ENCODE peak calls at places on chromosomes 16 and 17, in seven cellular contexts. V, W, E, J, H, S and M are unnamed samples.

GRCh38 chr16:53052519-53053501 is at the start of gene CHD9NB:
- DNase-seq in V (no peak), W (no peak), E (no peak), J (peak), H (peak), S (peak), M (peak)

GRCh38 chr17:71437176-71437575 is 683.6 kb upstream of the SOX9 start:
- DNase-seq in V (no peak), W (no peak), E (no peak), J (peak), H (peak), S (no peak), M (no peak)

GRCh38 chr17:6603746-6604325 is 36.7 kb downstream of the KIAA0753 start:
- DNase-seq in V (no peak), W (no peak), E (no peak), J (no peak), H (peak), S (peak), M (no peak)

GRCh38 chr17:74343526-74344284 is 17.7 kb downstream of the KIF19 start:
- DNase-seq in V (no peak), W (no peak), E (no peak), J (no peak), H (no peak), S (no peak), M (no peak)

GRCh38 chr17:46974086-46974485 is 5.0 kb downstream of the RPRML start:
- DNase-seq in V (no peak), W (no peak), E (no peak), J (no peak), H (no peak), S (no peak), M (no peak)

GRCh38 chr16:67339453-67339852 is 12.8 kb downstream of the LRRC36 start:
- DNase-seq in V (no peak), W (peak), E (no peak), J (no peak), H (peak), S (peak), M (no peak)

GRCh38 chr16:17149904-17150483 is 320.8 kb downstream of the XYLT1 start:
- DNase-seq in V (no peak), W (peak), E (no peak), J (no peak), H (no peak), S (no peak), M (no peak)

GRCh38 chr17:44627513-44627912 is 28.8 kb upstream of the MEIOC start:
- DNase-seq in V (no peak), W (no peak), E (peak), J (no peak), H (no peak), S (no peak), M (no peak)

GRCh38 chr17:53316073-53316472 is 506.7 kb upstream of the KIF2B start:
- DNase-seq in V (no peak), W (no peak), E (no peak), J (no peak), H (no peak), S (no peak), M (no peak)

GRCh38 chr17:72427761-72428109 is 306.9 kb downstream of the SOX9 start:
- DNase-seq in V (no peak), W (no peak), E (no peak), J (no peak), H (no peak), S (no peak), M (no peak)

GRCh38 chr17:19392303-19392702 is 5.3 kb upstream of the MFAP4 start:
- DNase-seq in V (no peak), W (no peak), E (no peak), J (no peak), H (no peak), S (no peak), M (no peak)

GRCh38 chr17:19897108-19897854 is 29.5 kb upstream of the ULK2 start:
- DNase-seq in V (no peak), W (no peak), E (no peak), J (no peak), H (no peak), S (no peak), M (no peak)

GRCh38 chr17:27807567-27808470 is 7.5 kb upstream of the NOS2 start:
- DNase-seq in V (peak), W (no peak), E (no peak), J (no peak), H (no peak), S (no peak), M (no peak)

GRCh38 chr17:44769647-44770084 is 10.9 kb downstream of the ADAM11 start:
- DNase-seq in V (no peak), W (no peak), E (no peak), J (no peak), H (no peak), S (no peak), M (no peak)

GRCh38 chr17:70137451-70138230 is 31.7 kb upstream of the KCNJ2 start:
- DNase-seq in V (no peak), W (peak), E (no peak), J (peak), H (peak), S (peak), M (no peak)

GRCh38 chr17:41307647-41308046 is 1.5 kb downstream of the KRTAP16-1 start:
- DNase-seq in V (no peak), W (no peak), E (no peak), J (peak), H (peak), S (peak), M (no peak)

GRCh38 chr16:47311738-47312505 is 148.9 kb downstream of the ITFG1 start:
- DNase-seq in V (no peak), W (peak), E (no peak), J (no peak), H (peak), S (peak), M (no peak)

GRCh38 chr17:28370035-28370743 is at the start of gene VTN:
- DNase-seq in V (no peak), W (peak), E (no peak), J (no peak), H (peak), S (peak), M (no peak)

GRCh38 chr16:70659953-70660671 is 13.8 kb downstream of the IL34 start:
- DNase-seq in V (no peak), W (no peak), E (no peak), J (no peak), H (no peak), S (no peak), M (no peak)

GRCh38 chr17:66920965-66921364 is 43.5 kb upstream of the CACNG4 start:
- DNase-seq in V (no peak), W (no peak), E (no peak), J (no peak), H (peak), S (peak), M (no peak)

GRCh38 chr17:83018658-83019193 is 60.7 kb upstream of the METRNL start:
- DNase-seq in V (no peak), W (no peak), E (no peak), J (no peak), H (no peak), S (no peak), M (no peak)

GRCh38 chr16:14302031-14302398 is 230.9 kb downstream of the MRTFB start:
- DNase-seq in V (no peak), W (peak), E (peak), J (peak), H (peak), S (peak), M (peak)

GRCh38 chr16:10170016-10170415 is 12.2 kb downstream of the GRIN2A start:
- DNase-seq in V (no peak), W (no peak), E (no peak), J (no peak), H (no peak), S (no peak), M (no peak)

GRCh38 chr17:28700278-28700677 is 11.4 kb downstream of the PROCA1 start:
- DNase-seq in V (no peak), W (no peak), E (no peak), J (no peak), H (no peak), S (no peak), M (no peak)

GRCh38 chr16:30472328-30472942 is at the start of gene ITGAL:
- DNase-seq in V (peak), W (no peak), E (no peak), J (no peak), H (no peak), S (no peak), M (no peak)

GRCh38 chr16:70390774-70391173 is 44.1 kb downstream of the DDX19A start:
- DNase-seq in V (no peak), W (no peak), E (no peak), J (no peak), H (no peak), S (no peak), M (no peak)